ENCODE peak calls at places on chromosomes 1 and 21, in eight cellular contexts. F, J, L, U, X, B, P and M are unnamed samples.

GRCh38 chr1:217393901-217394300 is 237.0 kb downstream of the GPATCH2 start:
- DNase-seq in U (no peak), B (no peak), X (no peak), J (no peak), P (no peak), L (no peak), F (no peak), M (no peak)

GRCh38 chr1:115727706-115728249 is 40.7 kb downstream of the CASQ2 start:
- DNase-seq in J (peak; percentile 94), U (peak; percentile 95), X (peak; percentile 51), P (peak; percentile 77), L (peak; percentile 51), B (peak; percentile 95), F (peak; percentile 11), M (no peak)

GRCh38 chr1:204713541-204713940 is 28.0 kb upstream of the LRRN2 start:
- DNase-seq in J (no peak), X (no peak), L (no peak), F (no peak), P (no peak), U (no peak), B (no peak), M (no peak)

GRCh38 chr1:180234369-180235076 is 4.5 kb downstream of the LHX4 start:
- DNase-seq in J (no peak), L (peak; percentile 68), F (no peak), B (no peak), U (no peak), X (peak; percentile 86), P (no peak), M (no peak)

GRCh38 chr1:14926214-14926613 is 227.3 kb upstream of the TMEM51 start:
- DNase-seq in P (no peak), F (no peak), U (peak; percentile 75), X (no peak), B (no peak), J (no peak), L (no peak), M (no peak)

GRCh38 chr1:221723018-221723917 is 18.6 kb downstream of the DUSP10 start:
- DNase-seq in L (no peak), B (peak; percentile 81), X (no peak), U (peak; percentile 67), J (no peak), F (no peak), P (peak; percentile 85), M (no peak)

GRCh38 chr1:223504741-223505140 is 111.5 kb downstream of the CCDC185 start:
- DNase-seq in U (peak; percentile 20), P (peak; percentile 93), F (no peak), X (no peak), L (peak; percentile 86), B (no peak), J (peak; percentile 81), M (no peak)

GRCh38 chr1:113812661-113813135 is 422 bp upstream of the RSBN1 start:
- DNase-seq in X (no peak), J (no peak), F (no peak), U (no peak), P (no peak), B (no peak), L (no peak), M (peak; percentile 33)

GRCh38 chr1:228141082-228141870 is 1.2 kb downstream of the GUK1 start:
- DNase-seq in X (peak; percentile 36), U (no peak), J (peak; percentile 85), B (no peak), F (no peak), P (no peak), L (peak; percentile 52), M (peak; percentile 52)

GRCh38 chr1:16048573-16049189 is 5.1 kb downstream of the CLCNKB start:
- DNase-seq in F (no peak), B (peak; percentile 30), L (peak; percentile 43), X (peak; percentile 98), U (no peak), P (peak; percentile 19), J (peak; percentile 33), M (no peak)

GRCh38 chr1:246608616-246609376 is 42.5 kb downstream of the CNST start:
- DNase-seq in F (peak; percentile 22), J (peak; percentile 97), U (peak; percentile 92), P (peak; percentile 82), X (peak; percentile 59), B (peak; percentile 87), L (peak; percentile 78), M (peak; percentile 42)
- TF ChIP-seq CTCF in F (no peak), J (peak; percentile 49), U (peak; percentile 64), P (no peak), X (no peak), B (peak; percentile 13), L (no peak), M (no peak)

GRCh38 chr1:90729484-90730246 is 12.6 kb upstream of the BARHL2 start:
- DNase-seq in U (no peak), B (no peak), J (no peak), P (no peak), L (no peak), F (no peak), X (peak; percentile 94), M (peak; percentile 58)
- TF ChIP-seq CTCF in U (peak; percentile 33), B (no peak), J (no peak), P (no peak), L (peak; percentile 69), F (no peak), X (peak; percentile 95), M (peak; percentile 43)

GRCh38 chr1:190615818-190616217 is 138.2 kb upstream of the BRINP3 start:
- DNase-seq in P (no peak), B (no peak), F (no peak), J (no peak), X (peak; percentile 74), U (no peak), L (no peak), M (no peak)
- TF ChIP-seq CTCF in P (no peak), B (peak; percentile 7), F (no peak), J (no peak), X (peak; percentile 67), U (no peak), L (no peak), M (peak; percentile 16)

GRCh38 chr1:47483651-47484050 is 45.8 kb downstream of the FOXD2 start:
- DNase-seq in P (no peak), X (peak; percentile 28), B (no peak), F (no peak), U (no peak), J (no peak), L (no peak), M (no peak)

GRCh38 chr1:47487332-47487731 is 49.5 kb downstream of the FOXD2 start:
- DNase-seq in X (peak; percentile 17), B (no peak), L (no peak), P (no peak), F (no peak), J (no peak), U (no peak), M (no peak)

GRCh38 chr1:47491341-47491753 is 53.5 kb downstream of the FOXD2 start:
- DNase-seq in X (peak; percentile 75), J (no peak), F (no peak), U (no peak), B (peak; percentile 20), P (no peak), L (no peak), M (no peak)

GRCh38 chr1:47485817-47486216 is 48.0 kb downstream of the FOXD2 start:
- DNase-seq in J (no peak), F (no peak), L (no peak), X (peak; percentile 14), P (no peak), U (no peak), B (no peak), M (no peak)

DNA sequence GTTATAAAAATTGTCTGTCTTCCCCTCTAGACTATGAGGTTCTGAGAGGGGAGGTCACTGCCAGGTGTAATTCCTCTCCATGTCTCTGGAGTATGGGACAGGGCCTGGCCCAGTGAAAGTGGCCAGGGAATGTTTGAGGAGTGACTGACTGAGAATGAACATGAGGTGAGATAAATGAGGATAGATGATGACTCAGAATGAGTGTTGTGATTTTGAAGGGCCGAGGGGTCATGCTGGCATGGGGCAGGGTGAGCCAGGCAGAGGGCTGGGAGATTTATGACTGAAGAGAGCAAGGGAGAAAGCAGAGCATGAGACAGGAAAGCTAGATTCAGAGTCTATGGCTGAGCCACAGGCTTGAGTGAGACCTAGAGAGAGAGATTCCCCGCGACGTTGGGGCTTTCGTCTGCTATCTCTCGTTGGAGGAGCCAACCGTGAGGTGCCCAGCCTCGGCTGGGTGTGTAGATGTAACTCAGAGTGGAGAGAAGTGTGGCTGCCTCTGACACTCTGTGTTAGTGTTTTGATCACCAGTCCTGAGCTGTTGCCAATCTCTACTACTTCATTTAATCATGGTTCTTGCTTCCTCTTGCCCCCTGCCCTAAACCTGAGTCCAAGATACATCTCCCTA is 50.1 kb downstream of the FOXD2 start:
- DNase-seq in X (peak; percentile 34), U (no peak), B (no peak), J (no peak), F (no peak), P (no peak), L (no peak), M (no peak)
- TF ChIP-seq CTCF in X (no peak), U (no peak), B (no peak), J (no peak), F (no peak), P (no peak), L (no peak), M (no peak)

DNA sequence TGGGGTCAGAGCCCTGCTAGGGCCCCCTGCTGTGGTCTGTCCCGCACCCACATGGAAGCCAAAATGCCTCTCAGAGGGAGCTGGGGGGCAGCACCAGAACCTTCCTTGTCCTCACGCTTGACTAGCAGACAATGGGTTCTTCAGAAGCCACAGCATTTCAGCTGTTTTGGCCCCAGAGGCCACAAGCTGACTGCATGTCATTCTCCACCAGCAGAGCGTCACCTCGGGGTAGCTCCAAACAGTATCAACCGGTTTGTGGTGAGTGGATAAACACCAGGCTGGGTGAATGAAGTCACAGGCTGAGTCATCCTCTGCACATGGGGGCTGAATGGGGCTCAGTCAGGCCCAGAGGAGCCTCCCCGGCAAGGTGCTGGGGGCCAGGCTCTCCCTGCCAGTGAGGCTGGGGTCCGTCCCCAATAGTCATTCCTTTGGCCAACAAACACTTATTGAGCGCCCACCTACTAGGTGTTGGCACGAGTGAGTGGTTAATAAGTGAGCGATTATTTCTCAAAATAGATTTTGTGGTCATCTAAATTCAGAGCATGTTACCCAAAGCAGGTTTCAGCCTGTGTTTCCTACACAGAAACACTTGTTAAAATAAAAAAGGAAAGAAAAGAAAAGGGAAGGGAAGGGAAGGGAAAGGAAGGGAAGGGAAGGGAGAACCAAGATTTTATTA is 9.1 kb downstream of the OLIG1 start:
- DNase-seq in X (no peak), L (no peak), F (no peak), J (peak; percentile 14), U (peak; percentile 72), P (peak; percentile 80), B (peak; percentile 94), M (peak; percentile 88)
- TF ChIP-seq CTCF in X (no peak), L (no peak), F (no peak), J (no peak), U (no peak), P (no peak), B (peak; percentile 18), M (no peak)

DNA sequence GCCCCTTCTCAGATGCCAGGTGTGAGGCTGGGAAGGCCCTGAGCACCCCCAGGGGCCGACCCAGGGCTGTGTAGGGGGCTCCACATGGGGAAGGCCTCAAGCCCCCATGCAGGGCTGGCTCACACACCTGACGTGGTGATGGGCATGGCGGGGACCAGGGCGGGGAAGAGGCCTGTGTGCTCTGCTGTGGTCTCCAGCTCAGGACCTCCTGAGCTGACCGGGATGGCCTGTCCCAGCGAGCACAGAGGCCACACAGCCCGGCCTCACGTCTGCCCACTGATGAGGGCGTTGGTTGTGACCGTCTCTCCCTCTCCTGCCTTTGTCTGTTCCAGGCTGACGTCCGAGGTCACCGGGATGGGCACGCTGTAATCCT is 40.2 kb upstream of the COL6A1 start:
- DNase-seq in U (no peak), J (no peak), P (no peak), L (no peak), F (no peak), B (no peak), X (no peak), M (no peak)
- TF ChIP-seq CTCF in U (no peak), J (no peak), P (no peak), L (no peak), F (no peak), B (no peak), X (no peak), M (no peak)

GRCh38 chr1:160432371-160432786 is 32.0 kb downstream of the VANGL2 start:
- DNase-seq in J (no peak), P (no peak), U (no peak), B (no peak), F (no peak), L (no peak), X (no peak), M (peak; percentile 45)
- TF ChIP-seq CTCF in J (no peak), P (no peak), U (no peak), B (no peak), F (no peak), L (no peak), X (no peak), M (no peak)